ENCODE peak calls at places on chromosomes 7 and 10, in seven cellular contexts. Y is right lobe of liver, R is endothelial cell of umbilical vein, T is heart left ventricle, S is thyroid gland, Q is NB4, N is H1. J is an unnamed sample.

GRCh38 chr10:22016046-22016705 is 12.6 kb upstream of the DNAJC1 start:
- DNase-seq in Y (no peak), R (no peak), T (no peak), S (no peak), Q (no peak), N (no peak), J (no peak)

GRCh38 chr7:128910569-128910945 is at the start of gene KCP:
- DNase-seq in Y (peak; percentile 16), R (no peak), T (no peak), S (peak; percentile 19), Q (no peak), N (no peak), J (no peak)

GRCh38 chr10:132163278-132163765 is 23.4 kb upstream of the DPYSL4 start:
- DNase-seq in Y (no peak), R (no peak), T (peak; percentile 41), S (no peak), Q (peak; percentile 50), N (peak; percentile 73), J (peak; percentile 60)

GRCh38 chr7:44959956-44960640 is 18.7 kb downstream of the MYO1G start:
- DNase-seq in Y (no peak), R (no peak), T (no peak), S (no peak), Q (peak; percentile 36), N (no peak), J (no peak)

GRCh38 chr10:71191459-71192113 is 20.8 kb upstream of the UNC5B start:
- DNase-seq in Y (no peak), R (no peak), T (no peak), S (no peak), Q (no peak), N (no peak), J (no peak)

GRCh38 chr7:35499226-35499625 is 195.7 kb downstream of the HERPUD2 start:
- DNase-seq in Y (no peak), R (no peak), T (no peak), S (no peak), Q (no peak), N (no peak), J (no peak)

GRCh38 chr10:114767589-114768393 is 53.8 kb upstream of the FHIP2A start:
- DNase-seq in Y (peak; percentile 73), R (no peak), T (peak; percentile 51), S (peak; percentile 75), Q (no peak), N (no peak), J (no peak)

GRCh38 chr7:636396-636795 is 90.1 kb upstream of the DNAAF5 start:
- DNase-seq in Y (no peak), R (no peak), T (no peak), S (no peak), Q (peak; percentile 83), N (no peak), J (no peak)

GRCh38 chr7:36157506-36158320 is 4.7 kb downstream of the EEPD1 start:
- DNase-seq in Y (no peak), R (no peak), T (no peak), S (no peak), Q (no peak), N (no peak), J (no peak)

GRCh38 chr10:36349445-36350063 is 707.5 kb upstream of the FZD8 start:
- DNase-seq in Y (no peak), R (no peak), T (peak; percentile 11), S (no peak), Q (no peak), N (no peak), J (no peak)

GRCh38 chr7:5519515-5519928 is 95.9 kb upstream of the TNRC18 start:
- DNase-seq in Y (no peak), R (no peak), T (no peak), S (no peak), Q (no peak), N (no peak), J (no peak)

GRCh38 chr10:10914129-10914528 is 103.5 kb upstream of the CELF2 start:
- DNase-seq in Y (no peak), R (no peak), T (peak; percentile 40), S (no peak), Q (no peak), N (no peak), J (no peak)

GRCh38 chr10:6047847-6048246 is 14.3 kb downstream of the IL2RA start:
- DNase-seq in Y (no peak), R (no peak), T (peak; percentile 3), S (no peak), Q (no peak), N (no peak), J (no peak)

GRCh38 chr10:22183771-22184466 is 33.9 kb downstream of the EBLN1 start:
- DNase-seq in Y (no peak), R (no peak), T (no peak), S (no peak), Q (no peak), N (no peak), J (no peak)

GRCh38 chr7:147636553-147636952 is 954.0 kb upstream of the C7orf33 start:
- DNase-seq in Y (no peak), R (no peak), T (no peak), S (no peak), Q (no peak), N (no peak), J (no peak)

GRCh38 chr7:27586825-27587224 is 75.9 kb downstream of the HIBADH start:
- DNase-seq in Y (no peak), R (no peak), T (no peak), S (no peak), Q (no peak), N (no peak), J (no peak)

GRCh38 chr7:92586403-92586802 is 3.8 kb downstream of the FAM133B start:
- DNase-seq in Y (no peak), R (no peak), T (no peak), S (no peak), Q (peak; percentile 31), N (no peak), J (peak; percentile 64)

GRCh38 chr7:106599343-106599698 is 61.6 kb downstream of the CCDC71L start:
- DNase-seq in Y (no peak), R (no peak), T (no peak), S (no peak), Q (no peak), N (no peak), J (no peak)

DNA sequence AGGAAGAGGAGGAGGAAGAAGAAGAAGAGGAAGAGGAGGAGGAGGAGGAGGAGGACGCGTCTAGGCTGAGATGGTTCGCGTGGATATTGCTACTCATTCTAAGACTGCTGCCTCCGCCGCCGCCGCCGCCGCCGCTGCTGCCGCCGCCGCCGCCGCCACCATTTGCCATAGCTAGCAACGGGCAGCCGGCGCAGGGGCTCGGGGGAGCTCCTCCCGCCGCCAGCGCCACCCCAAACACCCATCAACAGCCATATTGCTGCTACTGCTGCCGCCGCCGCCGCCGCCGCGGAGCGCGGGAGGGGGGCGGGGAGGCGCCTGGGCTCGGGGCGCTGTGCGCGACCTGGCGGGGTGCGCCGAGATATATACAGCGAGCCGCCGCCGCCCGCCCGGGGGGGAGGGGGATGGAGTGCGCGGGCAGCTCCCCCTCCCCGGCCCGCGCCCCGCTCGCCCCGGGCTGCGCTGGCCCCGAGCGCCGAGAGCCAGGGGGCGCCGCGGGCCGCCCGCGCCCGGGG is at the start of gene KCNMA1:
- DNase-seq in Y (no peak), R (no peak), T (peak; percentile 9), S (no peak), Q (no peak), N (no peak), J (no peak)
- TF ChIP-seq POLR2A in Y (peak; percentile 30), R (no peak), T (no peak), S (no peak), Q (no peak), N (no peak), J (no peak)

GRCh38 chr7:20218261-20218660 is 1.1 kb upstream of the MACC1 start:
- DNase-seq in Y (no peak), R (no peak), T (no peak), S (no peak), Q (no peak), N (no peak), J (no peak)

GRCh38 chr7:20220293-20220755 is 3.1 kb upstream of the MACC1 start:
- DNase-seq in Y (no peak), R (no peak), T (no peak), S (no peak), Q (peak; percentile 67), N (no peak), J (no peak)

GRCh38 chr7:20219062-20219445 is 1.9 kb upstream of the MACC1 start:
- DNase-seq in Y (no peak), R (no peak), T (no peak), S (no peak), Q (no peak), N (no peak), J (no peak)

GRCh38 chr7:20220824-20221547 is 3.8 kb upstream of the MACC1 start:
- DNase-seq in Y (no peak), R (no peak), T (no peak), S (no peak), Q (peak; percentile 94), N (no peak), J (peak; percentile 79)

GRCh38 chr7:20219446-20220292 is 2.5 kb upstream of the MACC1 start:
- DNase-seq in Y (peak; percentile 44), R (peak; percentile 95), T (peak; percentile 74), S (peak; percentile 13), Q (peak; percentile 100), N (no peak), J (peak; percentile 96)
- TF ChIP-seq POLR2A in Y (no peak), R (peak; percentile 78), T (no peak), S (no peak), Q (peak; percentile 21), N (no peak), J (peak; percentile 59)

DNA sequence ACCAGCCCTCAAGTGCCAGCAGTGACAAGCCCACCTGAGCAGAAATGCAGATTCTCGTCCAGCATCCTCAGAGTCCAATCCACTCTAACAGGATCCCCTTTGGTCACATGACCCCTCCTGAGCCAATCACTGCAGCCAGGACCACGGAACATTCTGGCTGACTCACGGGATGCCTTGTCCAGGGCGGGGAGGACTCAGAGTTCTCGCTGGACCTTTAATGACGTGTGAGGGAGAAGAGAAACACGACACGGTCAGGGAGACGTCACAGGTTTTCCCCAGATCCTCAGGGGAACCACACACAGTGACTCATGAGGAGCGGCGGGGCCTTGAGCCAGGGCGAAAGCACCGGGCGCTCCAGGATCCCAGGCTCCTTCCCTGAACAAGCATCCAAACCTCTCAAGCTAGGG is 155.7 kb downstream of the PTPRN2 start:
- DNase-seq in Y (no peak), R (no peak), T (no peak), S (peak; percentile 7), Q (peak; percentile 26), N (no peak), J (no peak)
- TF ChIP-seq POLR2A in Y (no peak), R (no peak), T (no peak), S (no peak), Q (no peak), N (no peak), J (no peak)

GRCh38 chr7:134047675-134048074 is 79.5 kb upstream of the LRGUK start:
- DNase-seq in Y (no peak), R (no peak), T (no peak), S (no peak), Q (no peak), N (no peak), J (no peak)

GRCh38 chr7:134046594-134047128 is 80.5 kb upstream of the LRGUK start:
- DNase-seq in Y (no peak), R (no peak), T (no peak), S (no peak), Q (no peak), N (no peak), J (no peak)

GRCh38 chr7:134045716-134046115 is 81.4 kb upstream of the LRGUK start:
- DNase-seq in Y (no peak), R (no peak), T (no peak), S (no peak), Q (no peak), N (no peak), J (no peak)

GRCh38 chr7:134042307-134042706 is 84.8 kb upstream of the LRGUK start:
- DNase-seq in Y (peak; percentile 31), R (no peak), T (no peak), S (no peak), Q (peak; percentile 62), N (no peak), J (no peak)

GRCh38 chr7:134044682-134045081 is 82.5 kb upstream of the LRGUK start:
- DNase-seq in Y (no peak), R (no peak), T (no peak), S (no peak), Q (no peak), N (no peak), J (no peak)
- TF ChIP-seq POLR2A in Y (no peak), R (no peak), T (no peak), S (no peak), Q (no peak), N (no peak), J (no peak)